ENCODE peak calls at places on chromosomes 13 and 19, in seven cellular contexts. One of them, this sample, is unnamed.

GRCh38 chr13:66402071-66402470 is 828.1 kb downstream of the PCDH9 start:
- DNase-seq in uterus: no peak
- DNase-seq in transverse colon: no peak
- DNase-seq in stomach: no peak
- DNase-seq in right lobe of liver: no peak
- DNase-seq in body of pancreas: no peak
- DNase-seq in HCT116: no peak
- DNase-seq in this sample: no peak

GRCh38 chr13:51768378-51768921 is 35.5 kb downstream of the DHRS12 start:
- DNase-seq in uterus: no peak
- DNase-seq in transverse colon: no peak
- DNase-seq in stomach: no peak
- DNase-seq in right lobe of liver: no peak
- DNase-seq in body of pancreas: no peak
- DNase-seq in HCT116: no peak
- DNase-seq in this sample: no peak

GRCh38 chr19:16894080-16894479 is 5.3 kb downstream of the F2RL3 start:
- DNase-seq in uterus: no peak
- DNase-seq in transverse colon: no peak
- DNase-seq in stomach: no peak
- DNase-seq in right lobe of liver: no peak
- DNase-seq in body of pancreas: no peak
- DNase-seq in HCT116: no peak
- DNase-seq in this sample: no peak

GRCh38 chr19:58479303-58479702 is 3.2 kb downstream of the ZNF446 start:
- DNase-seq in uterus: no peak
- DNase-seq in transverse colon: no peak
- DNase-seq in stomach: no peak
- DNase-seq in right lobe of liver: no peak
- DNase-seq in body of pancreas: no peak
- DNase-seq in HCT116: no peak
- DNase-seq in this sample: no peak

GRCh38 chr19:48676887-48677286 is 4.1 kb upstream of the NTN5 start:
- DNase-seq in uterus: no peak
- DNase-seq in transverse colon: peak
- DNase-seq in stomach: peak
- DNase-seq in right lobe of liver: no peak
- DNase-seq in body of pancreas: no peak
- DNase-seq in HCT116: no peak
- DNase-seq in this sample: no peak

GRCh38 chr19:16301999-16302694 is 22.5 kb upstream of the KLF2 start:
- DNase-seq in uterus: no peak
- DNase-seq in transverse colon: no peak
- DNase-seq in stomach: peak
- DNase-seq in right lobe of liver: no peak
- DNase-seq in body of pancreas: no peak
- DNase-seq in HCT116: peak
- DNase-seq in this sample: no peak

GRCh38 chr19:33426621-33427475 is 53.3 kb downstream of the CEBPG start:
- DNase-seq in uterus: no peak
- DNase-seq in transverse colon: no peak
- DNase-seq in stomach: no peak
- DNase-seq in right lobe of liver: peak
- DNase-seq in body of pancreas: no peak
- DNase-seq in HCT116: no peak
- DNase-seq in this sample: no peak

GRCh38 chr13:108288741-108289140 is 19.2 kb downstream of the TNFSF13B start:
- DNase-seq in uterus: no peak
- DNase-seq in transverse colon: no peak
- DNase-seq in stomach: no peak
- DNase-seq in right lobe of liver: no peak
- DNase-seq in body of pancreas: no peak
- DNase-seq in HCT116: no peak
- DNase-seq in this sample: no peak

GRCh38 chr13:26036383-26036782 is 15.4 kb downstream of the SHISA2 start:
- DNase-seq in uterus: no peak
- DNase-seq in transverse colon: no peak
- DNase-seq in stomach: no peak
- DNase-seq in right lobe of liver: no peak
- DNase-seq in body of pancreas: no peak
- DNase-seq in HCT116: no peak
- DNase-seq in this sample: no peak

GRCh38 chr19:17946965-17947784 is 14.4 kb downstream of the CCDC124 start:
- DNase-seq in uterus: no peak
- DNase-seq in transverse colon: no peak
- DNase-seq in stomach: no peak
- DNase-seq in right lobe of liver: no peak
- DNase-seq in body of pancreas: peak
- DNase-seq in HCT116: no peak
- DNase-seq in this sample: no peak
- TF ChIP-seq POLR2A in uterus: no peak
- TF ChIP-seq POLR2A in transverse colon: no peak
- TF ChIP-seq POLR2A in stomach: no peak
- TF ChIP-seq POLR2A in right lobe of liver: no peak
- TF ChIP-seq POLR2A in body of pancreas: no peak
- TF ChIP-seq POLR2A in HCT116: peak
- TF ChIP-seq POLR2A in this sample: no peak

GRCh38 chr13:35333157-35333556 is 143.3 kb downstream of the MAB21L1 start:
- DNase-seq in uterus: no peak
- DNase-seq in transverse colon: no peak
- DNase-seq in stomach: no peak
- DNase-seq in right lobe of liver: no peak
- DNase-seq in body of pancreas: no peak
- DNase-seq in HCT116: no peak
- DNase-seq in this sample: no peak
- H3K4me3 ChIP-seq in uterus: no peak
- H3K4me3 ChIP-seq in transverse colon: no peak
- H3K4me3 ChIP-seq in stomach: no peak
- H3K4me3 ChIP-seq in right lobe of liver: no peak
- H3K4me3 ChIP-seq in body of pancreas: no peak
- H3K4me3 ChIP-seq in HCT116: no peak
- H3K4me3 ChIP-seq in this sample: no peak

GRCh38 chr19:10835089-10835753 is 791 bp downstream of the TMED1 start:
- DNase-seq in uterus: no peak
- DNase-seq in transverse colon: no peak
- DNase-seq in stomach: peak
- DNase-seq in right lobe of liver: no peak
- DNase-seq in body of pancreas: peak
- DNase-seq in HCT116: no peak
- DNase-seq in this sample: peak
- TF ChIP-seq POLR2A in uterus: no peak
- TF ChIP-seq POLR2A in transverse colon: no peak
- TF ChIP-seq POLR2A in stomach: no peak
- TF ChIP-seq POLR2A in right lobe of liver: no peak
- TF ChIP-seq POLR2A in body of pancreas: peak
- TF ChIP-seq POLR2A in HCT116: no peak
- TF ChIP-seq POLR2A in this sample: no peak

DNA sequence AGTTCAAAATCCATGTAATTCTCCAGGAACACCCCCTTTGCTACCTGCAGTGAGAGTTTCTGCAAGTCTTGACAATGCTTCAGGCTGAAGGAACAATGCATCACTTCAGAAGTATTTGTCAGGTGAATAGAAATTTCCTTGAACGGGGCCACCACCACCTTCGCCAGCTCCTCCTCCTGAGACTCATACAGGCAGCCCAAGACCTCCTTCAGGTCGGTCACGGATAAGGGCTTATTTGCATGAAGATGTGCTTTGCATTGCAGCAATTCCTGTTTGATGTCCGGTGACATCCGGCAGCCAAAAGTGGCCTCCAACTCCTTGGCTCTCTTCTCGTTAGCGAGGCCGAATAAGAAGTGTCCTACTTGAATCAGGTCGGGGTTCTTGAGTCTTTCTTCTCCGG is 8.4 kb downstream of the NLRP7 start:
- DNase-seq in uterus: no peak
- DNase-seq in transverse colon: no peak
- DNase-seq in stomach: no peak
- DNase-seq in right lobe of liver: no peak
- DNase-seq in body of pancreas: no peak
- DNase-seq in HCT116: no peak
- DNase-seq in this sample: no peak
- H3K4me3 ChIP-seq in uterus: no peak
- H3K4me3 ChIP-seq in transverse colon: no peak
- H3K4me3 ChIP-seq in stomach: no peak
- H3K4me3 ChIP-seq in right lobe of liver: no peak
- H3K4me3 ChIP-seq in body of pancreas: no peak
- H3K4me3 ChIP-seq in HCT116: no peak
- H3K4me3 ChIP-seq in this sample: no peak

GRCh38 chr19:36140289-36141038 is 598 bp downstream of the CAPNS1 start:
- DNase-seq in uterus: peak
- DNase-seq in transverse colon: peak
- DNase-seq in stomach: peak
- DNase-seq in right lobe of liver: peak
- DNase-seq in body of pancreas: peak
- DNase-seq in HCT116: no peak
- DNase-seq in this sample: peak

GRCh38 chr19:36141039-36141914 is 1.4 kb downstream of the CAPNS1 start:
- DNase-seq in uterus: peak
- DNase-seq in transverse colon: peak
- DNase-seq in stomach: peak
- DNase-seq in right lobe of liver: peak
- DNase-seq in body of pancreas: peak
- DNase-seq in HCT116: peak
- DNase-seq in this sample: peak

GRCh38 chr19:36142046-36142445 is 2.2 kb downstream of the CAPNS1 start:
- DNase-seq in uterus: no peak
- DNase-seq in transverse colon: no peak
- DNase-seq in stomach: no peak
- DNase-seq in right lobe of liver: no peak
- DNase-seq in body of pancreas: no peak
- DNase-seq in HCT116: no peak
- DNase-seq in this sample: no peak

GRCh38 chr19:36139120-36139472 is 770 bp upstream of the CAPNS1 start:
- DNase-seq in uterus: no peak
- DNase-seq in transverse colon: no peak
- DNase-seq in stomach: no peak
- DNase-seq in right lobe of liver: no peak
- DNase-seq in body of pancreas: no peak
- DNase-seq in HCT116: no peak
- DNase-seq in this sample: no peak

DNA sequence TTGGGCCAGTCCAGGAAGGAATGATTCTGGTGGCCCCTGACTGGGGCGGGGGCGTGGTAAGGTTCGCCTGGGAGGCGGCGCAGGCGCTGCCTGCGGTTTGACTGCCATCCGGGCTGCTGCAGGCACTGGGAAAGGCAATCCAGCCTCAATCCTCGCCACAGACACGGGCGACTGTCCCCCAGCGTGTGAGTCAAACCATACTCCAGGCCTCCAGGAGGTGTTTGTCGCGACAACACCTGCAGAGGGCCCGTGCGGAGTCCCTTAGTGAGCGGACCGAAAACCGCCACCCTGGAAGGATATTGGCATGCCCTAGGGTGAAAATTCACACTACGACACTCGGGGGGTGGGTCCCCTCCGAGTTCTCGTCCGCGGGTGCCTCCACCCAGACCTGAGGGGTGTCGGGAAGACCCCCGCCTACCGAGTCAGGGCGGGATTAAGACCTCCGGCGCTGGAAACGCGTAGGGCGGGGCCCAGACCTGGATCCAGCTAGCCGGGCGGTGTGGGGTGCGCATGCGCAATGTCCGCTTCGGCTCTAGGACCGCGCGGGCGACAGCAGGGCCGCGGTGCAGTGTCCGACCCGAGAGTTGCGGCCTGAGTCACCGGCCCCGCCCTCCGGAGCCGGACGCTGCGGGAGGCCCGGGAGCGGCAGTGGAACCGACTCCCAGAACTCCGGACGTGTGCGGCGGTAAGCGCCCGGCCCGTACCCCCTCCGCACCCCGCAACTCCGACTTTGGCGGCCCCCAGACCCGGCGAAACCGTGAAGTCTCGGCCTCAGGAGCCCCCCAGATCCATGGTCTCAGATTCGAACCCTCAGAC is at the start of gene CAPNS1:
- DNase-seq in uterus: peak
- DNase-seq in transverse colon: peak
- DNase-seq in stomach: peak
- DNase-seq in right lobe of liver: peak
- DNase-seq in body of pancreas: peak
- DNase-seq in HCT116: peak
- DNase-seq in this sample: peak
- TF ChIP-seq POLR2A in uterus: peak
- TF ChIP-seq POLR2A in transverse colon: peak
- TF ChIP-seq POLR2A in stomach: no peak
- TF ChIP-seq POLR2A in right lobe of liver: peak
- TF ChIP-seq POLR2A in body of pancreas: peak
- TF ChIP-seq POLR2A in HCT116: peak
- TF ChIP-seq POLR2A in this sample: peak

GRCh38 chr13:79781829-79782540 is 301.0 kb downstream of the NDFIP2 start:
- DNase-seq in uterus: no peak
- DNase-seq in transverse colon: no peak
- DNase-seq in stomach: no peak
- DNase-seq in right lobe of liver: no peak
- DNase-seq in body of pancreas: no peak
- DNase-seq in HCT116: no peak
- DNase-seq in this sample: no peak
- H3K4me3 ChIP-seq in uterus: no peak
- H3K4me3 ChIP-seq in transverse colon: no peak
- H3K4me3 ChIP-seq in stomach: no peak
- H3K4me3 ChIP-seq in right lobe of liver: no peak
- H3K4me3 ChIP-seq in body of pancreas: no peak
- H3K4me3 ChIP-seq in HCT116: no peak
- H3K4me3 ChIP-seq in this sample: no peak

GRCh38 chr13:75481176-75482069 is 546 bp downstream of the TBC1D4 start:
- DNase-seq in uterus: peak
- DNase-seq in transverse colon: peak
- DNase-seq in stomach: peak
- DNase-seq in right lobe of liver: peak
- DNase-seq in body of pancreas: peak
- DNase-seq in HCT116: no peak
- DNase-seq in this sample: peak

GRCh38 chr13:75479102-75479501 is 2.9 kb downstream of the TBC1D4 start:
- DNase-seq in uterus: no peak
- DNase-seq in transverse colon: no peak
- DNase-seq in stomach: no peak
- DNase-seq in right lobe of liver: no peak
- DNase-seq in body of pancreas: no peak
- DNase-seq in HCT116: no peak
- DNase-seq in this sample: no peak

GRCh38 chr13:75482820-75483079 is 781 bp upstream of the TBC1D4 start:
- DNase-seq in uterus: no peak
- DNase-seq in transverse colon: no peak
- DNase-seq in stomach: no peak
- DNase-seq in right lobe of liver: no peak
- DNase-seq in body of pancreas: no peak
- DNase-seq in HCT116: no peak
- DNase-seq in this sample: no peak

GRCh38 chr13:75482070-75482819 is at the start of gene TBC1D4:
- DNase-seq in uterus: peak
- DNase-seq in transverse colon: peak
- DNase-seq in stomach: peak
- DNase-seq in right lobe of liver: peak
- DNase-seq in body of pancreas: peak
- DNase-seq in HCT116: peak
- DNase-seq in this sample: peak

DNA sequence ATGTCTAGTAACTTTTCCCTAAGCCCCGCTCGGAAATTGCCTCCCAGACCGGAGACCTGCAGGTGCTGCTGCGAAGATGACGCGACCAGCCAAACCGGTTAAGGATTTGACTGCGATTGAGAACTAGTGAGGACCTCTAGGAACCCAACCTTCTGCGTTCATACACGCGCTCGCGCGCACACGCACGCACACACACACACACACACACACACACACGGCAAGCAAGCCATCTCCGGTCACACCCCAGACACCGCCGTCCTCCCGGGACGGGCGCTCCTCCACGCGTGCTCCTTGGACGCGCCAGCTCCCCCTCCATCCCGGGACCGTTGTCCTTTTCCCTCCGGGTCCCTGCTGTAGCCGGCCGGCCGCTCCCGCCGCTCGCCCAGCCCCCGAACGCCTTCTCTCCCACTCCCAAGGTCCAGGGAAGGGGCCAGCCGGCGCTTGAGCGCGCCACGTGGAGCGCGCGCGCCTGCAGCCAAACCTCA is 1.2 kb downstream of the TBC1D4 start:
- DNase-seq in uterus: peak
- DNase-seq in transverse colon: peak
- DNase-seq in stomach: peak
- DNase-seq in right lobe of liver: peak
- DNase-seq in body of pancreas: peak
- DNase-seq in HCT116: peak
- DNase-seq in this sample: peak
- TF ChIP-seq POLR2A in uterus: no peak
- TF ChIP-seq POLR2A in transverse colon: peak
- TF ChIP-seq POLR2A in stomach: no peak
- TF ChIP-seq POLR2A in right lobe of liver: no peak
- TF ChIP-seq POLR2A in body of pancreas: peak
- TF ChIP-seq POLR2A in HCT116: no peak
- TF ChIP-seq POLR2A in this sample: no peak